ENCODE peak calls at places on chromosomes 2 and 18, in five cellular contexts. One of them, this sample, is unnamed.

GRCh38 chr2:102048465-102048864 is 56.7 kb downstream of the IL1R2 start:
- DNase-seq in K562: no peak
- DNase-seq in IMR-90: peak; percentile 73
- DNase-seq in GM12878: no peak
- DNase-seq in HepG2: no peak
- DNase-seq in this sample: no peak

GRCh38 chr2:187442378-187442777 is 5.7 kb downstream of the CALCRL start:
- DNase-seq in HepG2: no peak
- DNase-seq in IMR-90: no peak
- DNase-seq in GM12878: no peak
- DNase-seq in K562: no peak
- DNase-seq in this sample: no peak

GRCh38 chr2:33021542-33022259 is 74.9 kb downstream of the LTBP1 start:
- DNase-seq in GM12878: no peak
- DNase-seq in HepG2: no peak
- DNase-seq in IMR-90: peak; percentile 90
- DNase-seq in K562: no peak
- DNase-seq in this sample: no peak

GRCh38 chr18:45657357-45658335 is 42.4 kb downstream of the SLC14A2 start:
- DNase-seq in K562: no peak
- DNase-seq in HepG2: no peak
- DNase-seq in IMR-90: peak; percentile 30
- DNase-seq in GM12878: no peak
- DNase-seq in this sample: no peak

GRCh38 chr2:33541243-33541642 is 57.9 kb downstream of the FAM98A start:
- DNase-seq in K562: no peak
- DNase-seq in GM12878: no peak
- DNase-seq in IMR-90: no peak
- DNase-seq in HepG2: no peak
- DNase-seq in this sample: no peak

GRCh38 chr2:30276455-30276911 is 45.1 kb downstream of the LBH start:
- DNase-seq in K562: no peak
- DNase-seq in HepG2: no peak
- DNase-seq in GM12878: no peak
- DNase-seq in IMR-90: no peak
- DNase-seq in this sample: no peak

GRCh38 chr2:13002536-13002935 is 285.8 kb downstream of the TRIB2 start:
- DNase-seq in K562: no peak
- DNase-seq in HepG2: no peak
- DNase-seq in IMR-90: no peak
- DNase-seq in GM12878: no peak
- DNase-seq in this sample: no peak

GRCh38 chr2:30565860-30566358 is 118.9 kb downstream of the LCLAT1 start:
- DNase-seq in HepG2: no peak
- DNase-seq in IMR-90: peak; percentile 22
- DNase-seq in K562: no peak
- DNase-seq in GM12878: no peak
- DNase-seq in this sample: no peak

GRCh38 chr2:160977376-160977775 is 182.9 kb upstream of the TANK start:
- DNase-seq in K562: no peak
- DNase-seq in HepG2: no peak
- DNase-seq in GM12878: no peak
- DNase-seq in IMR-90: no peak
- DNase-seq in this sample: no peak

DNA sequence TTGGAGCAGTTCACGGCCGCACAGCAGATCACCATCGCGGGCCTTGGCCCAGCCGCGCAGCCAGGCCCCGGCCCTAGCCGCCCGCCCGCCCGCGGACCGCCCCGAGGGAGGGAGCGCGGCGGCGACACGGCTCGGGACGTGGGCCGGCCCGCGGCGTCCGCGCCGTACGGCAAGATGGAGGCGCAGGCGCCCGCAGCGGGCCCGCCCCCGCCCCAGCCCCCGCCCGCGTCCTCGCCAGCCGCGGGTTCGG is at the start of gene THAP4:
- DNase-seq in GM12878: no peak
- DNase-seq in K562: peak; percentile 85
- DNase-seq in IMR-90: no peak
- DNase-seq in HepG2: no peak
- DNase-seq in this sample: peak; percentile 94
- TF ChIP-seq USF2 in GM12878: no peak
- TF ChIP-seq USF2 in K562: no peak
- TF ChIP-seq USF2 in IMR-90: no peak
- TF ChIP-seq USF2 in HepG2: no peak
- TF ChIP-seq USF2 in this sample: no peak

DNA sequence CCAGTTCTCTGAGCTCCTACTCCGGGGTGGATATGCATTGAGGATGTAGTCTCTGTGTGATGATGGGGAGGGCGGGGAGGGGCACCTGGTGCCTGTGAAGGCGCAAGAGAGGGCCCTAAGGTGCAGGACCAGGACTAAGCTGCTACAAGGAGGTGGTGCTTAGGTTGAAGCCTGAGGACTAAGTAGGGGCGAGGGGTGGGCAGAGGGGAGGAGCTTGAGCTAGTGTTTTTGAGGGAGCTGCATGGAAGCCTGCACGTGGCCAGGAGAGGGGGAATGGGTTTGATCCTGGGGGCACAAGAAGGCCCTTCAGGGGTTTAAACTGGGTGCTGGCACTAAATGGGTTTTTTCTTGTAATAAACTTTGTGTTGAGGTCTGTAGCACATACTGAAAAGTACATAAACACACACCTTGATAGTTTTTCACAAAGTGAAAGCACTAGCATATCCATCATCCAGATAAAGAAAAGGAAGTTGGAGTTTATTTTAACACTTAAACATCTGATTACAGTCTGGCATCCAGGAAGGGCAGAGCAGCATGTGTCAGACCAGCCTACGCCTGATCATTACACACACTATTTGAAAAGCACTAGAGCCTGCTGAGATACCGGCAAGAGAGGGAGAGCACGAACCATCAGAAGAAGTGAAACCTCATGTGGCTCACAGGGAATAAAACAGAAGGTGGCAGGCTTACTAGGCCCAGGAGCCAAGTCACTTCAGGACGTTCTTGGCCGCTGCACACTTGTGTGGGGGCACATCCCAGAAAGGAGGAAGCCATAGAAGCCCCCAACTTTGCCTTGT is 105.2 kb downstream of the UGGT1 start:
- DNase-seq in IMR-90: peak; percentile 81
- DNase-seq in HepG2: peak; percentile 47
- DNase-seq in GM12878: no peak
- DNase-seq in K562: no peak
- DNase-seq in this sample: no peak
- TF ChIP-seq MXI1 in IMR-90: peak; percentile 56
- TF ChIP-seq MXI1 in HepG2: no peak
- TF ChIP-seq MXI1 in GM12878: no peak
- TF ChIP-seq MXI1 in K562: no peak
- TF ChIP-seq MXI1 in this sample: no peak

GRCh38 chr2:14999114-14999661 is 366.7 kb downstream of the LRATD1 start:
- DNase-seq in GM12878: no peak
- DNase-seq in K562: no peak
- DNase-seq in IMR-90: no peak
- DNase-seq in HepG2: no peak
- DNase-seq in this sample: no peak

GRCh38 chr2:14996306-14997014 is 363.9 kb downstream of the LRATD1 start:
- DNase-seq in GM12878: no peak
- DNase-seq in HepG2: no peak
- DNase-seq in K562: no peak
- DNase-seq in IMR-90: no peak
- DNase-seq in this sample: no peak

GRCh38 chr2:14994721-14995120 is 362.2 kb downstream of the LRATD1 start:
- DNase-seq in HepG2: no peak
- DNase-seq in GM12878: no peak
- DNase-seq in IMR-90: no peak
- DNase-seq in K562: no peak
- DNase-seq in this sample: no peak

DNA sequence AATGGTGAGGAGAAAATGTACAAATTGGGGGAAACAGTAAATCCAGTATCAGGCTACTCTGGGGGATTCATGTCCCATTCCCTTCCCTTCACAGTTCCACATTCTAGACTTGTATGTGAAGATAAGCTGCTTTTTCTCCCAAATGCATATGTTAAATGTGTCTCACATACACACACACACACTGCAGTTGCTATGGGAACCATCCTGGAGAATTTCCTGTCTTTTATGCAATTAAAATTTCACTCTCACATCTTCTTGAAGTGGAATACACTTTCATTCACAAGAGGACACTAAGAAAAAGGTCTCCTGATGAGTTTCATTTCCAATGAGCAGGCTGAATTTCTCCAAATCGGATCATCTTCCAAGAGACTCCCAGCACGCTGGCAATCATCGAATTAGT is 366.0 kb downstream of the LRATD1 start:
- DNase-seq in GM12878: no peak
- DNase-seq in K562: no peak
- DNase-seq in IMR-90: no peak
- DNase-seq in HepG2: no peak
- DNase-seq in this sample: no peak
- TF ChIP-seq USF2 in GM12878: no peak
- TF ChIP-seq USF2 in K562: no peak
- TF ChIP-seq USF2 in IMR-90: no peak
- TF ChIP-seq USF2 in HepG2: no peak
- TF ChIP-seq USF2 in this sample: no peak

GRCh38 chr2:190407662-190408537 is at the start of gene MFSD6:
- DNase-seq in HepG2: no peak
- DNase-seq in K562: peak; percentile 63
- DNase-seq in GM12878: no peak
- DNase-seq in IMR-90: no peak
- DNase-seq in this sample: peak; percentile 88
- TF ChIP-seq MXI1 in HepG2: no peak
- TF ChIP-seq MXI1 in K562: no peak
- TF ChIP-seq MXI1 in GM12878: no peak
- TF ChIP-seq MXI1 in IMR-90: no peak
- TF ChIP-seq MXI1 in this sample: peak; percentile 54

DNA sequence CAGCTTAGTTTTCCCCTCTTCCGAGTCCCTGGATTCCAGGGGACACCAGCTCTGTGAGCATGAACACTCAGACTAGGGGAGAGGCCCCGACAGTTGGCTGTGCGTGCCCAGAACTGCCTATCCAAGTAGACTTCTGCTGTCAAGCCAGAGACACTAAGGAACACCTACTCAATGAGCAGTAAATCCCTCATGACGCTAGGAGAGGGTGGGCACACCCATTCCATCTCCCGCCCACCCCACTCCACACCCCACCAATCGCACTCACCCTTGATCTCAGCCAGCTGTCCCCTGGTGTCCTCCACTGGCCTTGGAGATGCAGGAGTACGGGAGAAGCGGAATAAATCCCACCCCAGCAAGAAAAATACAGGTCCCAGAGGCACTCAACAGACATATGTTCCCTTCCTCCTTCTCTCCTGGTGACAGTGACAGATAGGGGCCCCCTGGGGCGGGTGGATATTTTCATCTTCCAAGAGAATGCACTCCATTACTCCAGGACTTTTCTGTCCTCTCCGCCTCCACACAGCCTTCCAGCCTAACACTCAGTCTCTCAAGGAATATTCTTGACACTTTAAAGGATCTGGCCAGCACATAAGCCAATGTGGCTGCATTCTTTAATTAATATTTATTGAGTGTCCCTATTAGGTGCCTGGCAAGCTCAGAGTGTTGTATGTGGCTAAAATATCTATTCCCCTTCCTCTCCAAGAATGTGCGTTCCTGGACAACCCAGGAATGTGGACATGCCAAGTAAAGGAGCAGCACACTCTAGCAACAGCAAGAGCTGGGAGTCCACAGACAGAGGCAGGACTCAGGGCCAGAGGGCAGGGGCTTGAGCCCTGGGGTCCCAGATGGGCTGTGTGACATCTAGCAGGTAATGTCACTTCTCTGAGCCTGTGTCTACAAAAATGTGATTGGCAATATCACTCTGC is 13.1 kb upstream of the SMAD7 start:
- DNase-seq in IMR-90: no peak
- DNase-seq in GM12878: no peak
- DNase-seq in K562: no peak
- DNase-seq in HepG2: no peak
- DNase-seq in this sample: no peak
- TF ChIP-seq USF2 in IMR-90: no peak
- TF ChIP-seq USF2 in GM12878: no peak
- TF ChIP-seq USF2 in K562: no peak
- TF ChIP-seq USF2 in HepG2: no peak
- TF ChIP-seq USF2 in this sample: no peak

GRCh38 chr2:237590272-237591020 is at the start of gene RAB17:
- DNase-seq in HepG2: peak; percentile 90
- DNase-seq in K562: no peak
- DNase-seq in IMR-90: peak; percentile 39
- DNase-seq in GM12878: no peak
- DNase-seq in this sample: no peak
- TF ChIP-seq MXI1 in HepG2: peak; percentile 46
- TF ChIP-seq MXI1 in K562: no peak
- TF ChIP-seq MXI1 in IMR-90: no peak
- TF ChIP-seq MXI1 in GM12878: no peak
- TF ChIP-seq MXI1 in this sample: no peak

GRCh38 chr2:128501700-128502099 is 183.0 kb upstream of the HS6ST1 start:
- DNase-seq in GM12878: no peak
- DNase-seq in HepG2: no peak
- DNase-seq in K562: no peak
- DNase-seq in IMR-90: no peak
- DNase-seq in this sample: no peak
- TF ChIP-seq USF2 in GM12878: no peak
- TF ChIP-seq USF2 in HepG2: no peak
- TF ChIP-seq USF2 in K562: no peak
- TF ChIP-seq USF2 in IMR-90: no peak
- TF ChIP-seq USF2 in this sample: no peak

DNA sequence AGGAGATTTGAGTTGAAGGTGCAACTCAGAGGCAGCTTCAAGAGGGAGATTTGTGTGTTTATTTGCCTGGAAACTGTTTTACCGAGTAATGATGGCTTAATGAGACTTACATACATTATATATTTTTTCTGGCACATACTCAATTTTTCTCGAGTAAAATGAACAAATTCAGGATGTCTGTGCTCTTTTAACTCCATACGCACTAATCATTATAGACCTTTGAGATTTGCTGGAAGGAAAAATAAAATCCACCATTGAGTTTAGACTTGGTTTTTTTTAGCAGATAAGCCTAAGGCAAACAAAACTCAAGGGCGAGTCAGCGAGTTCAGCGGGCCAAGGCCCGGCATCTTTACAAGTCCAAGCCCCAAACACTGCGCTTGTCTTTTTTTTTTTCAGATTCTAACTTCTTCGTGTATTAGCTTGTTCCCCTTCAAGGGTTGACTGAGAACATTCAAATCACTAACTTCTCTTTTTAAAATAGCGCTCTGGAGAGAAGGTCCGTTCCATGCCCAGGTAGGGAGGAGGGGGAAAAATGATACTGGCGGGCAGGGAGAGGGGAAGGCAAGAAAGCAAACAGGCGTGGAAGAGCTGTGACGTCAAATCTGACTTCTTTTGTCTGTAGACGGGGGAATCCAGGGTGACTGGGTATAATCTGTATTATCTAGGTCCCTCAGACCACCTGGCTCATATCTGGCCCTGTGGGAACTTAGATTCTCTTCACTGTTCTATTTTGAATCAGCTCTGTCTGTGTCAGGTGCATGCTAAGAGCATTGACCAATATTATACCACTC is 72.7 kb upstream of the MAP3K20 start:
- DNase-seq in K562: no peak
- DNase-seq in IMR-90: no peak
- DNase-seq in HepG2: peak; percentile 64
- DNase-seq in GM12878: no peak
- DNase-seq in this sample: no peak
- TF ChIP-seq MXI1 in K562: no peak
- TF ChIP-seq MXI1 in IMR-90: no peak
- TF ChIP-seq MXI1 in HepG2: no peak
- TF ChIP-seq MXI1 in GM12878: no peak
- TF ChIP-seq MXI1 in this sample: no peak